ENCODE peak calls at places on chromosomes 7 and 10, in nine cellular contexts. L is transverse colon, D is stomach, J is body of pancreas, I is A549, W is sigmoid colon, T is breast epithelium, X is ovary, U is tibial nerve. N is an unnamed sample.

GRCh38 chr10:132302911-132303310 is 4.8 kb downstream of the STK32C start:
- DNase-seq in L (no peak), D (no peak), J (no peak), I (no peak), W (peak; percentile 49), T (no peak), X (no peak), U (no peak), N (no peak)

GRCh38 chr7:3162286-3162685 is 118.6 kb upstream of the CARD11 start:
- DNase-seq in L (no peak), D (no peak), J (no peak), I (no peak), W (no peak), T (no peak), X (no peak), U (no peak), N (no peak)

GRCh38 chr10:87619705-87620104 is 40.0 kb upstream of the PAPSS2 start:
- DNase-seq in L (no peak), D (no peak), J (no peak), I (no peak), W (no peak), T (no peak), X (no peak), U (no peak), N (no peak)

GRCh38 chr7:155154586-155154985 is 84.5 kb downstream of the HTR5A start:
- DNase-seq in L (no peak), D (no peak), J (no peak), I (no peak), W (no peak), T (no peak), X (no peak), U (no peak), N (no peak)

GRCh38 chr7:6577369-6578113 is at the start of gene ZDHHC4:
- DNase-seq in L (peak; percentile 90), D (peak; percentile 89), J (peak; percentile 86), I (peak; percentile 99), W (peak; percentile 93), T (peak; percentile 53), X (peak; percentile 86), U (peak; percentile 63), N (peak; percentile 25)

GRCh38 chr10:5291501-5292195 is 73.1 kb upstream of the UCN3 start:
- DNase-seq in L (peak; percentile 43), D (no peak), J (peak; percentile 27), I (peak; percentile 94), W (peak; percentile 78), T (no peak), X (no peak), U (peak; percentile 45), N (no peak)

GRCh38 chr10:11581213-11581612 is 30.2 kb downstream of the USP6NL start:
- DNase-seq in L (no peak), D (no peak), J (no peak), I (no peak), W (no peak), T (no peak), X (no peak), U (no peak), N (no peak)

GRCh38 chr7:40827217-40828085 is 692.6 kb downstream of the SUGCT start:
- DNase-seq in L (no peak), D (no peak), J (no peak), I (no peak), W (no peak), T (peak; percentile 33), X (no peak), U (peak; percentile 25), N (no peak)

GRCh38 chr7:92053312-92053711 is 81.0 kb downstream of the CYP51A1 start:
- DNase-seq in L (no peak), D (no peak), J (no peak), I (no peak), W (no peak), T (no peak), X (no peak), U (no peak), N (no peak)

GRCh38 chr10:93352638-93353383 is 129.3 kb downstream of the MYOF start:
- DNase-seq in L (no peak), D (no peak), J (no peak), I (peak; percentile 38), W (no peak), T (no peak), X (no peak), U (peak; percentile 34), N (no peak)

GRCh38 chr7:2540133-2540532 is 15.2 kb downstream of the BRAT1 start:
- DNase-seq in L (peak; percentile 2), D (no peak), J (no peak), I (no peak), W (no peak), T (no peak), X (no peak), U (no peak), N (no peak)

GRCh38 chr10:103750836-103751235 is 104.5 kb downstream of the SH3PXD2A start:
- DNase-seq in L (no peak), D (no peak), J (no peak), I (no peak), W (no peak), T (no peak), X (no peak), U (no peak), N (no peak)

GRCh38 chr7:12524794-12525386 is 45.6 kb upstream of the SCIN start:
- DNase-seq in L (no peak), D (no peak), J (no peak), I (peak; percentile 24), W (no peak), T (no peak), X (no peak), U (no peak), N (no peak)

GRCh38 chr7:91694221-91694856 is 186.2 kb downstream of the MTERF1 start:
- DNase-seq in L (no peak), D (no peak), J (no peak), I (no peak), W (no peak), T (peak; percentile 26), X (no peak), U (no peak), N (no peak)

GRCh38 chr7:146411975-146412374 is 295.4 kb downstream of the CNTNAP2 start:
- DNase-seq in L (no peak), D (no peak), J (no peak), I (no peak), W (no peak), T (no peak), X (no peak), U (no peak), N (no peak)

GRCh38 chr7:44665531-44666213 is 59.2 kb downstream of the OGDH start:
- DNase-seq in L (no peak), D (no peak), J (no peak), I (no peak), W (no peak), T (no peak), X (no peak), U (no peak), N (no peak)
- H3K4me3 ChIP-seq in L (no peak overlapping the region), D (no peak overlapping the region), J (no peak overlapping the region), I (no peak overlapping the region), W (no peak overlapping the region), T (no peak overlapping the region), X (no peak overlapping the region), U (no peak overlapping the region), N (no peak overlapping the region)

GRCh38 chr7:55570939-55571338 is 1.4 kb downstream of the VOPP1 start:
- DNase-seq in L (no peak), D (no peak), J (no peak), I (no peak), W (no peak), T (no peak), X (no peak), U (no peak), N (no peak)

GRCh38 chr7:55570218-55570873 is 2.0 kb downstream of the VOPP1 start:
- DNase-seq in L (no peak), D (no peak), J (no peak), I (no peak), W (no peak), T (no peak), X (no peak), U (no peak), N (no peak)

GRCh38 chr7:55569269-55569663 is 3.0 kb downstream of the VOPP1 start:
- DNase-seq in L (no peak), D (no peak), J (no peak), I (no peak), W (no peak), T (no peak), X (no peak), U (no peak), N (no peak)

GRCh38 chr7:55568613-55569268 is 3.6 kb downstream of the VOPP1 start:
- DNase-seq in L (no peak), D (no peak), J (no peak), I (no peak), W (no peak), T (no peak), X (no peak), U (no peak), N (no peak)

GRCh38 chr7:55569797-55570196 is 2.5 kb downstream of the VOPP1 start:
- DNase-seq in L (no peak), D (no peak), J (no peak), I (no peak), W (no peak), T (no peak), X (no peak), U (no peak), N (no peak)
- TF ChIP-seq POLR2A in L (no peak), D (no peak), J (no peak), I (no peak), W (no peak), T (no peak), X (no peak), U (no peak), N (no peak)

GRCh38 chr7:134431805-134432204 is 27.1 kb downstream of the AKR1B1 start:
- DNase-seq in L (peak; percentile 89), D (peak; percentile 65), J (no peak), I (no peak), W (no peak), T (no peak), X (no peak), U (no peak), N (no peak)
- H3K4me3 ChIP-seq in L (peak overlapping the region; percentile 38), D (peak overlapping the region; percentile 34), J (no peak overlapping the region), I (peak overlapping the region; percentile 46), W (peak overlapping the region; percentile 30), T (peak overlapping the region; percentile 44), X (peak overlapping the region; percentile 32), U (peak overlapping the region; percentile 46), N (peak overlapping the region; percentile 30)

DNA sequence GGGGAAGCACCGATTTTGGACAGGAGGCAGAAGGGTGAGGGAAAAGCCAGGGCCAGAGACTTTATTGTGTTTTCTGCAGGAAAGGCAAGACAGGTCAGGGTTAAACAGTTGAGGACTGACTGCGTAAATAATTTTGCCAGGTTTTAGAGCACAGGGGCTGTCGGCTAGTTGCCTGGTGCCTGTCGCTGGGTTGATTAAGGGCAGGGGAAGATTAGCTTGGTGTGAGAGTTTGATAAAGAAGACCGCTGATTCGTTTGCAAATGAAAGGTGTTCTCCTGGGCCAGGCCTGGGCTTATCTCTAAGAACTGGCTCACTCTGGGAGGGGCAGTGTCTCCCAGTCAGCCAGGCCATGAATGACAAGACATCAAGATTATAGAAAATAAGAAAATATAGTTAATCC is 75.6 kb downstream of the SLC37A3 start:
- DNase-seq in L (no peak), D (no peak), J (no peak), I (no peak), W (no peak), T (no peak), X (no peak), U (no peak), N (no peak)
- TF ChIP-seq POLR2A in L (no peak), D (no peak), J (no peak), I (no peak), W (no peak), T (no peak), X (no peak), U (no peak), N (no peak)

GRCh38 chr10:47299611-47299988 is 397 bp upstream of the GDF10 start:
- DNase-seq in L (no peak), D (no peak), J (no peak), I (no peak), W (no peak), T (no peak), X (no peak), U (no peak), N (no peak)
- H3K4me3 ChIP-seq in L (peak overlapping the region; percentile 45), D (peak overlapping the region; percentile 42), J (peak overlapping the region; percentile 31), I (peak overlapping the region; percentile 49), W (peak overlapping the region; percentile 38), T (peak overlapping the region; percentile 55), X (peak overlapping the region; percentile 13), U (peak overlapping the region; percentile 61), N (peak overlapping the region; percentile 34)